ENCODE peak calls at places on chromosomes 5 and 9, in ten cellular contexts. A is sigmoid colon, Y is GM23338, Z is H1, W is stomach, S is HCT116, E is SK-N-SH, L is transverse colon, Q is HepG2, O is GM12878. I is an unnamed sample. For H3K4me1, the result is how much of the 10 kb centered on the place peaks cover.

GRCh38 chr5:107088907-107089306 is 581.8 kb downstream of the EFNA5 start:
- DNase-seq in Z (no peak), Q (no peak), E (no peak), S (no peak), Y (no peak), A (no peak), W (no peak), L (no peak), O (no peak), I (no peak)

GRCh38 chr9:101931756-101932155 is 193.3 kb upstream of the GRIN3A start:
- DNase-seq in Y (no peak), S (no peak), W (no peak), A (no peak), L (no peak), O (no peak), Z (no peak), Q (no peak), E (no peak), I (no peak)

GRCh38 chr5:75009559-75010230 is 42.7 kb downstream of the GCNT4 start:
- DNase-seq in O (no peak), S (no peak), A (no peak), W (no peak), L (no peak), Y (no peak), E (no peak), Q (no peak), Z (no peak), I (no peak)

GRCh38 chr9:75712690-75713089 is 177.8 kb upstream of the PCSK5 start:
- DNase-seq in Q (no peak), A (no peak), O (no peak), L (no peak), Z (no peak), Y (no peak), S (no peak), W (no peak), E (no peak), I (no peak)

GRCh38 chr9:116812231-116813028 is 125.3 kb downstream of the TRIM32 start:
- DNase-seq in E (no peak), Y (no peak), W (no peak), O (no peak), A (no peak), L (no peak), S (no peak), Q (no peak), Z (no peak), I (no peak)

GRCh38 chr9:123353984-123354591 is 1.9 kb upstream of the CRB2 start:
- DNase-seq in Q (peak), L (peak), O (no peak), A (peak), Y (peak), Z (peak), E (peak), S (peak), W (peak), I (no peak)

GRCh38 chr5:110401881-110402280 is 324.6 kb downstream of the TMEM232 start:
- DNase-seq in L (no peak), Q (no peak), W (no peak), Z (no peak), E (no peak), A (no peak), S (no peak), O (no peak), Y (no peak), I (no peak)

GRCh38 chr5:78162253-78162862 is 132.1 kb downstream of the AP3B1 start:
- DNase-seq in W (no peak), E (peak), Y (peak), A (no peak), Z (no peak), Q (peak), S (peak), L (no peak), O (no peak), I (no peak)

GRCh38 chr9:125522328-125522725 is 184.7 kb downstream of the MAPKAP1 start:
- DNase-seq in Y (no peak), W (no peak), S (no peak), Z (no peak), E (no peak), O (no peak), A (no peak), Q (no peak), L (peak), I (no peak)

GRCh38 chr5:11619339-11620028 is 284.8 kb downstream of the CTNND2 start:
- DNase-seq in E (no peak), L (no peak), Z (no peak), Y (peak), Q (peak), W (no peak), O (no peak), S (no peak), A (no peak), I (no peak)

GRCh38 chr5:38590846-38591245 is 34.4 kb upstream of the LIFR start:
- DNase-seq in S (no peak), O (no peak), A (no peak), W (no peak), L (no peak), Q (no peak), E (no peak), Z (no peak), Y (no peak), I (no peak)

GRCh38 chr9:94805585-94805984 is 79.1 kb downstream of the AOPEP start:
- DNase-seq in W (no peak), A (no peak), O (peak), S (peak), Q (no peak), Y (no peak), E (peak), L (peak), Z (no peak), I (no peak)
- TF ChIP-seq POLR2AphosphoS5 in W (peak), A (peak), O (no peak), S (no peak), Q (no peak), Y (no peak), E (no peak), L (peak), Z (no peak), I (peak)

GRCh38 chr5:173735691-173736090 is 119.2 kb upstream of the BOD1 start:
- DNase-seq in L (no peak), Z (no peak), W (no peak), Y (no peak), E (no peak), O (no peak), Q (no peak), A (no peak), S (no peak), I (no peak)
- TF ChIP-seq CTCF in L (no peak), Z (no peak), W (no peak), Y (no peak), E (no peak), O (no peak), Q (no peak), A (no peak), S (no peak), I (no peak)

DNA sequence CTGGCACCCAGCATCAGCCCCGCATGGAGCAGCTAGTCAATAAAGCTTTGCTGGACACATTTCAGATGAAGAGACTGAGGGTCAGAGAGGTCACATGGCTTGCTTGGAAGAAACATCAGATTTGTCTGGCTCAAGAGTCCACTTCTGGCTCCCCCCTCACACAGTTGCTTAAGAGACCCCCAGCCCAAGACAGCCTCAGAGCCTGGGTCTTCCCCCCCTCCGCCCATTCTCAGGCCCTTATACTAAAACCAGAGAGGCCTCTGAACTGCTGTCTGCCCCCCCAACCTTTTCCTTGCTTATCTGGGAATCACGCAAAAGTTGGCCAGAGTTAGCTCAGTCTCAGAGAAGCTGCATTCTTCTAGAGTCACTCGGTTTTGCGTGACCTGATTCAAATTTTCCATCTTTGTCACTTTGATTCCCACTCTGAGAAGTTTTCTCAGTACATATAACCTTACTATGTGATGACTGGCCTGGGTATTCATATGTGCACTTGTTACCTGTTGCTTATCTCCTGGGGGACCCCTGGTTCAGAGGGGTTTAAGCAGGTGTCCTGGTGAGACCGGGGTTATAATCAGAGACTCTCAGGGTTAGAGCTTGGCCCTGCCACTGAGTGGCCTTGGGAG is 145.4 kb upstream of the IER5L start:
- DNase-seq in A (peak), Y (no peak), Z (no peak), Q (no peak), S (no peak), E (no peak), W (no peak), O (no peak), L (no peak), I (peak)
- H3K4me1 ChIP-seq in A (under half), Y (under half), Z (under half), Q (half or more), S (under half), E (under half), W (under half), O (under half), L (under half), I (half or more)

DNA sequence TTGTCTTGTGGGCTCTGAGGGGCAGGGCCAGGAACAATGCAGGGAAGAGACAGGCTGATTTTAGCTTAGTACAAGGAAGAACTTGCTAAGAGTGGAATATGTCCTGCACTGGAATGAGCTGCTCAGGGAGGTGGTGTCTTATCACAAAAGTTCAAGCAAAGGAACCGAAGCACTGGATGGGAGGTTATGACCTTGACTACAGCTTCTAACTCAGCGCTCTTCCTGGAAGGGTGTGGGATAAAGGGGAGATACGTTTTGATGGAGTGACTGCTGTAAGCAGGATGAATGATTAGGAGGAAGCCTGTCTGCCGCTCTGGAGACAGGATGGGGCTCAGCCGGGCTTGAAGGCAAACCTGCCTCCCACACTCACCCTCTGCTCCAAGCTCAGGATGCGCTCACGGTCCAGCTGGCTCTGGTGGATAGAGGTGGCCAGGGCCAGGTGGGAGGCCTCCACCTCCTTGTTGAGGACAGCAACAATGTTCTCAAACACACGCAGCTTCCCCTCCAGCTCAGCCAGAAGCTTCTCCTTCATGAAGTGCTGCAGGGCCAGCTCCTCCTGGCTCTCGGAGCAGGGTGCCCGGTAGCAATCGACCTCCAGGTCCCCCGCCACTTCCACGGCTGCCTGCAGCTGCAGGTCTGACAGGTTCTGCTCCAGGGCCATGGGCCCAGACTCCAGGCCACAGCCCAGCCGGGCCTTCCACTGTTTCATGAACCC is 13.5 kb downstream of the TRAF1 start:
- DNase-seq in A (no peak), W (no peak), Y (no peak), Q (no peak), E (no peak), S (no peak), O (no peak), L (no peak), Z (no peak), I (no peak)
- TF ChIP-seq POLR2AphosphoS5 in A (no peak), W (no peak), Y (no peak), Q (no peak), E (no peak), S (no peak), O (peak), L (no peak), Z (no peak), I (no peak)

DNA sequence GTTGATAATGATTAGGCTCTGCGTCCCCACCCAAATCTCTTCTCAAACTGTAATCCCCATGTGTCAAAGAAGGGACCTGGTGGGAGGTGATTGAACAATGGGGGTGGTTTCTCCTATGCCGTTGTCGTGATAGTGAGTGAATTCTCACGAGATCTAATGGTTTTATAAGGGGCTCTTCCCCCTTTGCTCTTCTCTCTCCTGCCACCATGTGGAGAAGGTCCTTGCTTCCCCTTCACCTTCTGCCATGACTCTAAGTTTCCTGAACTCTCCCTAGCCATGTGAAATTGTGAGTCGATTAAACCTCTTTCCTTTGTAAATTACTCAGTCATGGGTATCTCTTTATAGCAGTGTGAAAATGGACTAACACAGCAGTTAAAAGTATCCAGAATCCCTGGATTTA is 715.2 kb upstream of the DMAC1 start:
- DNase-seq in S (no peak), Y (peak), L (no peak), E (no peak), W (no peak), A (no peak), O (no peak), Q (no peak), Z (no peak), I (no peak)
- TF ChIP-seq CTCF in S (no peak), Y (peak), L (no peak), E (no peak), W (no peak), A (no peak), O (no peak), Q (no peak), Z (no peak), I (no peak)

DNA sequence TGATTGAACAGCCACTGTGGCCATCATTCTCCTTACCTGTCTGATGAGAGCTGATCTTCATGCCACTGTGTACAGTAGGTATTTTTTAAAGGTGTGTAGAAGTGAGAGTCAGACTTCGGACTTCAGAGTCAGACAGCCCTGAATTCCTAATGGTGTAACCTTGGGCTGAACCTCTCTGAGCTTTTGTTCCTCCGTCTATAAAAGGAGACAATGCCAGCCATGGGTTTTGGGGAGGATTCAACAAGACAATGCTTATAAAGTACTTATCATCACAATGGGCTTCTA is 18.7 kb downstream of the GSN start:
- DNase-seq in L (no peak), Q (no peak), E (no peak), Y (no peak), A (no peak), S (no peak), Z (no peak), O (no peak), W (no peak), I (no peak)
- H3K4me1 ChIP-seq in L (half or more), Q (half or more), E (half or more), Y (under half), A (half or more), S (half or more), Z (under half), O (under half), W (half or more), I (half or more)

GRCh38 chr5:72600401-72600981 is 93.3 kb upstream of the ZNF366 start:
- DNase-seq in E (no peak), O (no peak), Y (no peak), W (no peak), A (no peak), L (peak), S (peak), Q (no peak), Z (no peak), I (no peak)
- TF ChIP-seq POLR2AphosphoS5 in E (no peak), O (no peak), Y (no peak), W (no peak), A (peak), L (no peak), S (no peak), Q (no peak), Z (no peak), I (peak)

GRCh38 chr5:180669661-180670060 is 20.3 kb upstream of the FLT4 start:
- DNase-seq in W (no peak), Y (no peak), L (no peak), A (no peak), E (no peak), S (no peak), O (no peak), Z (no peak), Q (no peak), I (no peak)

GRCh38 chr5:180670586-180671359 is 21.4 kb upstream of the FLT4 start:
- DNase-seq in S (peak), A (no peak), O (peak), Y (peak), W (peak), E (peak), L (peak), Z (no peak), Q (peak), I (no peak)

GRCh38 chr5:180675036-180675635 is 25.7 kb upstream of the FLT4 start:
- DNase-seq in O (no peak), W (no peak), L (no peak), S (no peak), Z (no peak), A (no peak), Y (no peak), E (no peak), Q (no peak), I (peak)

GRCh38 chr5:180670157-180670556 is 20.8 kb upstream of the FLT4 start:
- DNase-seq in Q (no peak), A (no peak), Z (no peak), O (no peak), Y (no peak), E (no peak), L (no peak), S (no peak), W (no peak), I (no peak)

DNA sequence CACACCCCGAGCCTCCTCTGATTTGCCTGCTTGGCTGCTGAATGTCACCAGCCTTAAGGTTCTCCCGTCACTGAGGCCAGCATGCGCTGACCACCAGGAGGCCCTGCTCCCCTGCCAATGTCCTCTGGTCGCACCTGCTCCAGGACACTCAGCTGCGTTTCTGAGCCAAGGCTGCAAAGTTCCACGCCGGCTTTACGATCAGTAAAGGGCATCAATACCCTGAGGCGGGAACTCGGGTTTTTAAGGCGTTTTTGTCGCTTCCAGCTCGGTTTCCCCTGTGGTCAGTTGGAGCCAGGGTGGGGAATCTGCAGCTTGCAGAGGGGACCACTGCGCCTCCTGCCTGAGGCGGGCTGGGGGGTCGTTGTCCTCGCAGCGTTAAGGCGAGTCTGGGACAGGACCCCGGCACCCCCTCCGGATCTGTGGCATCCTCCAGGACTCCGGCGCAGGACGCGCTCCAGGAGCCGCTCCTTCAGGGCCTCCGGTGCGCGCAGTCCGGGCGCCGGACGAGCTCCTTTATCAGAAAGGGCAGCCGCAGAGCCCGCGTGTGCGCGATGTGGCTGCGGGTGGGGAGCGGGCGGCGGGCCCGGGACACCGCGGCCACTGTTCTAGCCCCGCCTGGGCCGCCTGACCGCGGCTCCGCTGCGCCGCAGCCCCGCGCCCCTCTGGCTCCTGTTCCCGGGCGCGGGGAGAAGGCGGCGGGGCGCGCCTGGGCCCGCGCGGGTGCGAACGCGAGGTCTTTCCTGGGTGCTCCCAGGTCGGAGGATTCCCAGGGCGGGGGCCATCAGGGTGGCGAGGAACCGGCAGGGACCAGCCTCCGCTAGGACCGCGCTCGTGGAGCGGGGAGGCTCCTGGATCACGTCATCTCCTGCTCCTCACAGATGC is 24.2 kb upstream of the FLT4 start:
- DNase-seq in Z (no peak), Q (no peak), E (peak), O (no peak), A (no peak), W (no peak), L (no peak), S (no peak), Y (peak), I (peak)
- TF ChIP-seq CTCF in Z (peak), Q (peak), E (no peak), O (no peak), A (no peak), W (no peak), L (no peak), S (no peak), Y (peak), I (no peak)

DNA sequence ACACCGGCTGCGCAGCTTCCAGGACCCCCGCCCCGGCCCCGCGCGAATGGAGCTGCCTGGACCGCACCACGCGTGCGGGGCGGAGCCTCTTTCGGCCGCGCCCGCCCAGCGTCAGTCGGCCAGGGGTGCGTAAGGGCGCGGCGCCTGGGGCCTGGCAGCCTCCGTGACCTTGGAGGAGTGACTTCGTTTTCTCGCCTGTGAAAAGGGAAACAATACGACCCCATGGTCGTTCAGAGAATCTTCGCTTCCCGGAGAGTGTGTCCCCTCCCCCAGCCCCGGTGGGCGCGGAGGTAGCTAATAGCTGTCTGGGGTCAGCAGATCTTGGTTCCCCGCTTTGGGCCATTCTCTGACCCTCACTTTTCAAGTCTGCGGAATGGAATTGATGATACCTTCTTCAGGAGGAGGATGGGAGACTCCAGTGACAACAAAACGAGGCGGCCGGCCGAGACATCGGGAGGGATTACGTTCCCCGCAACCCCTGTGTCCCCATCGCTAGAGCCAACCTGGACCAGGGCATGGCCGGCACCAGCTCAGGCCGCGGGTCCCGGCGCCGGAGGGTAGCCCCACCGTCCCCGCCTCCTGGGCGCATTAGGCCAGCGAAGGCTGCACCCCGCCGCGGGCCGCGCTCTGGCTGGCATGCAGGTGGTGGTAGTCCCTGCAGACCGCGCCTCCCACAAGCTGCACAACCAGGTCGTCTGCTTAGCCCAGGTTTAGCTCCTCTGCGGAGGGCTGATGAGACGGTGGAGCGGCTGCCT is 5.5 kb upstream of the CDHR2 start:
- DNase-seq in Y (peak), Z (no peak), L (peak), O (no peak), W (peak), E (peak), Q (no peak), A (peak), S (no peak), I (no peak)
- H3K4me1 ChIP-seq in Y (under half), Z (under half), L (half or more), O (under half), W (under half), E (under half), Q (half or more), A (under half), S (half or more), I (under half)

I was measured in vagina.